ENCODE peak calls at places on chromosomes 11 and 22, in seven cellular contexts. Y is AG10803; W is dermis blood vessel endothelial cell; T is stimulated activated CD8-positive, alpha-beta memory T cell treated with anti-CD3 and anti-CD28 coated beads, Interleukin-4, amount 100 ng/mL, for 4 hours; J is C1 segment of cervical spinal cord; R is CD8-positive, alpha-beta memory T cell; B is fibroblast of lung. Q is an unnamed sample.

GRCh38 chr11:17822021-17822781 is 87.6 kb downstream of the KCNC1 start:
- DNase-seq in Y (peak), W (peak), T (no peak), J (no peak), R (no peak), B (peak), Q (no peak)

GRCh38 chr22:32794449-32795213 is 6.9 kb upstream of the TIMP3 start:
- DNase-seq in Y (no peak), W (no peak), T (no peak), J (peak), R (no peak), B (peak), Q (no peak)

GRCh38 chr11:47186937-47187681 is 875 bp upstream of the PACSIN3 start:
- DNase-seq in Y (peak), W (peak), T (no peak), J (peak), R (peak), B (peak), Q (peak)

GRCh38 chr11:17186932-17187692 is 20.7 kb downstream of the PIK3C2A start:
- DNase-seq in Y (no peak), W (no peak), T (no peak), J (no peak), R (no peak), B (no peak), Q (no peak)

GRCh38 chr11:1057806-1058205 is 16.9 kb upstream of the MUC2 start:
- DNase-seq in Y (no peak), W (no peak), T (no peak), J (no peak), R (no peak), B (no peak), Q (no peak)

GRCh38 chr22:19368876-19369275 is 62.7 kb downstream of the HIRA start:
- DNase-seq in Y (no peak), W (no peak), T (no peak), J (no peak), R (no peak), B (no peak), Q (no peak)

GRCh38 chr11:36601145-36601544 is 3.1 kb upstream of the RAG2 start:
- DNase-seq in Y (no peak), W (no peak), T (no peak), J (no peak), R (no peak), B (no peak), Q (no peak)

GRCh38 chr11:131626761-131627160 is 256.3 kb downstream of the NTM start:
- DNase-seq in Y (no peak), W (no peak), T (no peak), J (no peak), R (no peak), B (no peak), Q (no peak)

GRCh38 chr11:23211221-23211620 is 350.9 kb upstream of the CCDC179 start:
- DNase-seq in Y (peak), W (no peak), T (no peak), J (no peak), R (no peak), B (peak), Q (no peak)

GRCh38 chr11:133306019-133306418 is 226.3 kb downstream of the OPCML start:
- DNase-seq in Y (no peak), W (no peak), T (no peak), J (no peak), R (no peak), B (no peak), Q (no peak)

GRCh38 chr11:114382509-114382908 is 17.8 kb downstream of the C11orf71 start:
- DNase-seq in Y (no peak), W (no peak), T (no peak), J (no peak), R (no peak), B (no peak), Q (no peak)

GRCh38 chr11:63920126-63920869 is 3.3 kb upstream of the RCOR2 start:
- DNase-seq in Y (peak), W (no peak), T (no peak), J (peak), R (no peak), B (no peak), Q (no peak)

GRCh38 chr11:8091671-8092070 is 10.7 kb downstream of the TUB start:
- DNase-seq in Y (no peak), W (no peak), T (no peak), J (no peak), R (no peak), B (no peak), Q (no peak)

GRCh38 chr22:43144949-43145348 is 1.8 kb upstream of the MCAT start:
- DNase-seq in Y (no peak), W (no peak), T (no peak), J (no peak), R (no peak), B (no peak), Q (no peak)

GRCh38 chr11:112318193-112318592 is 57.5 kb upstream of the PLET1 start:
- DNase-seq in Y (peak), W (peak), T (no peak), J (no peak), R (no peak), B (peak), Q (no peak)

GRCh38 chr11:126175261-126175885 is 36.1 kb downstream of the RPUSD4 start:
- DNase-seq in Y (peak), W (peak), T (no peak), J (no peak), R (no peak), B (no peak), Q (no peak)

GRCh38 chr11:129143335-129143734 is 48.8 kb downstream of the ARHGAP32 start:
- DNase-seq in Y (peak), W (peak), T (no peak), J (peak), R (no peak), B (peak), Q (no peak)

GRCh38 chr22:25406510-25407210 is 157.8 kb upstream of the GRK3 start:
- DNase-seq in Y (no peak), W (no peak), T (no peak), J (peak), R (no peak), B (no peak), Q (no peak)

GRCh38 chr11:79332017-79332416 is 108.8 kb downstream of the TENM4 start:
- DNase-seq in Y (peak), W (no peak), T (no peak), J (no peak), R (no peak), B (peak), Q (no peak)